ENCODE peak calls at places on chromosomes 1 and 21, in nine cellular contexts. S, L, H, F, J, K, N, U and R are unnamed samples.

GRCh38 chr1:64199154-64199553 is 4.3 kb upstream of the UBE2U start:
- DNase-seq in L (no peak), U (no peak), H (no peak), S (no peak), K (peak), F (no peak), N (no peak), J (no peak), R (no peak)

GRCh38 chr1:116777831-116778830 is 23.9 kb downstream of the CD2 start:
- DNase-seq in N (no peak), L (peak), F (no peak), U (no peak), S (no peak), J (no peak), H (no peak), K (peak), R (no peak)

GRCh38 chr1:60244906-60245305 is 171.3 kb upstream of the C1orf87 start:
- DNase-seq in N (no peak), K (no peak), F (no peak), S (no peak), H (no peak), L (no peak), J (no peak), U (no peak), R (no peak)

GRCh38 chr1:230800891-230801290 is 53.7 kb downstream of the CAPN9 start:
- DNase-seq in U (no peak), K (no peak), J (no peak), F (peak), L (no peak), S (no peak), H (no peak), N (no peak), R (no peak)

GRCh38 chr1:98429851-98430496 is 231.5 kb upstream of the SNX7 start:
- DNase-seq in F (no peak), H (no peak), N (no peak), S (peak), K (no peak), U (peak), J (no peak), L (no peak), R (no peak)

GRCh38 chr1:44636711-44637589 is 37.3 kb downstream of the TMEM53 start:
- DNase-seq in J (no peak), U (no peak), N (no peak), S (peak), K (peak), H (no peak), F (no peak), L (no peak), R (no peak)

GRCh38 chr1:242738702-242739225 is 214.3 kb upstream of the PLD5 start:
- DNase-seq in S (no peak), U (no peak), J (no peak), L (no peak), K (no peak), N (no peak), F (no peak), H (no peak), R (no peak)

GRCh38 chr1:91278754-91279153 is 125.9 kb downstream of the HFM1 start:
- DNase-seq in U (peak), S (peak), N (no peak), J (no peak), F (peak), K (peak), L (no peak), H (no peak), R (no peak)

GRCh38 chr1:235060607-235061470 is 67.8 kb downstream of the TOMM20 start:
- DNase-seq in J (no peak), K (peak), F (peak), H (no peak), L (no peak), N (peak), S (no peak), U (peak), R (no peak)

GRCh38 chr1:234900601-234901000 is 228.0 kb downstream of the TOMM20 start:
- DNase-seq in S (no peak), L (no peak), H (no peak), N (no peak), K (no peak), J (no peak), F (no peak), U (no peak), R (no peak)

GRCh38 chr21:41712730-41713129 is 54.1 kb downstream of the RIPK4 start:
- DNase-seq in H (no peak), S (no peak), N (no peak), F (no peak), U (no peak), J (no peak), L (no peak), K (no peak), R (no peak)

GRCh38 chr1:204258213-204259115 is 44.7 kb upstream of the GOLT1A start:
- DNase-seq in F (peak), J (peak), H (peak), L (no peak), N (peak), U (peak), S (peak), K (peak), R (peak)

GRCh38 chr1:208475951-208476824 is 232.0 kb upstream of the PLXNA2 start:
- DNase-seq in H (no peak), U (peak), J (no peak), L (no peak), K (no peak), F (peak), N (peak), S (peak), R (no peak)

GRCh38 chr1:44089371-44090070 is 29.1 kb upstream of the KLF17 start:
- DNase-seq in F (peak), L (no peak), N (no peak), J (no peak), H (no peak), U (peak), K (no peak), S (no peak), R (no peak)

GRCh38 chr1:35642472-35642955 is 1.2 kb upstream of the PSMB2 start:
- DNase-seq in F (no peak), K (no peak), J (no peak), U (peak), S (no peak), N (no peak), L (no peak), H (no peak), R (no peak)

GRCh38 chr1:17640411-17640810 is 100.9 kb downstream of the ARHGEF10L start:
- DNase-seq in J (no peak), U (no peak), F (no peak), S (no peak), H (no peak), K (no peak), N (no peak), L (no peak), R (no peak)

GRCh38 chr1:37475380-37476086 is 1.2 kb downstream of the ZC3H12A start:
- DNase-seq in U (no peak), S (no peak), L (no peak), H (no peak), K (no peak), J (no peak), N (no peak), F (no peak), R (no peak)

GRCh38 chr1:42258218-42258617 is 76.8 kb downstream of the FOXJ3 start:
- DNase-seq in S (no peak), F (no peak), N (no peak), H (no peak), J (no peak), U (no peak), K (no peak), L (no peak), R (no peak)

GRCh38 chr21:40318371-40318770 is 451.1 kb downstream of the PCP4 start:
- DNase-seq in J (no peak), U (no peak), S (no peak), N (no peak), F (no peak), K (no peak), L (no peak), H (no peak), R (no peak)

GRCh38 chr21:39441502-39442475 is 3.8 kb downstream of the LCA5L start:
- DNase-seq in S (peak), N (no peak), K (peak), J (no peak), H (no peak), L (no peak), U (no peak), F (peak), R (no peak)